ENCODE peak calls at places on chromosome 11, in six cellular contexts. S is omental fat pad, Y is kidney, G is astrocyte of the cerebellum, Z is left ventricle myocardium inferior, R is fibroblast of lung. T is an unnamed sample.

GRCh38 chr11:12625438-12626071 is 48.7 kb upstream of the TEAD1 start:
- DNase-seq in S (no peak), Y (no peak), G (peak), Z (no peak), R (peak), T (peak)

GRCh38 chr11:34224434-34224966 is 119.1 kb downstream of the NAT10 start:
- DNase-seq in S (no peak), Y (no peak), G (no peak), Z (no peak), R (no peak), T (no peak)

GRCh38 chr11:117146521-117146920 is 2.4 kb downstream of the PAFAH1B2 start:
- DNase-seq in S (no peak), Y (no peak), G (no peak), Z (no peak), R (peak), T (no peak)

GRCh38 chr11:75777461-75778110 is 9.0 kb downstream of the DGAT2 start:
- DNase-seq in S (no peak), Y (peak), G (no peak), Z (no peak), R (no peak), T (no peak)

GRCh38 chr11:95996621-95997020 is 72.7 kb upstream of the MTMR2 start:
- DNase-seq in S (no peak), Y (no peak), G (no peak), Z (no peak), R (peak), T (no peak)

GRCh38 chr11:130644187-130644586 is 195.7 kb downstream of the ADAMTS15 start:
- DNase-seq in S (no peak), Y (no peak), G (no peak), Z (no peak), R (no peak), T (no peak)

GRCh38 chr11:110289472-110289871 is 6.9 kb downstream of the RDX start:
- DNase-seq in S (no peak), Y (no peak), G (no peak), Z (no peak), R (no peak), T (no peak)

GRCh38 chr11:121336279-121336947 is 43.8 kb downstream of the SC5D start:
- DNase-seq in S (no peak), Y (no peak), G (no peak), Z (no peak), R (no peak), T (no peak)

GRCh38 chr11:64713781-64714363 is 9.1 kb downstream of the NRXN2 start:
- DNase-seq in S (no peak), Y (no peak), G (no peak), Z (no peak), R (no peak), T (no peak)

GRCh38 chr11:121586727-121587126 is 134.0 kb upstream of the SORL1-AS1 start:
- DNase-seq in S (no peak), Y (no peak), G (no peak), Z (no peak), R (no peak), T (no peak)

GRCh38 chr11:75055511-75055910 is 41.2 kb downstream of the OR2AT4 start:
- DNase-seq in S (no peak), Y (no peak), G (no peak), Z (no peak), R (peak), T (no peak)

GRCh38 chr11:78615724-78616123 is 41.1 kb upstream of the NARS2 start:
- DNase-seq in S (no peak), Y (no peak), G (no peak), Z (no peak), R (no peak), T (no peak)

GRCh38 chr11:90243534-90243933 is 20.7 kb upstream of the CHORDC1 start:
- DNase-seq in S (no peak), Y (no peak), G (no peak), Z (no peak), R (no peak), T (no peak)

GRCh38 chr11:74680035-74680671 is 51.1 kb downstream of the CHRDL2 start:
- DNase-seq in S (no peak), Y (peak), G (no peak), Z (no peak), R (no peak), T (no peak)

GRCh38 chr11:11409916-11410315 is 56.9 kb upstream of the CSNK2A3 start:
- DNase-seq in S (no peak), Y (no peak), G (no peak), Z (no peak), R (no peak), T (no peak)

GRCh38 chr11:14547440-14547839 is 27.3 kb upstream of the PSMA1 start:
- DNase-seq in S (no peak), Y (no peak), G (no peak), Z (no peak), R (no peak), T (no peak)

GRCh38 chr11:47259178-47259977 is 1.6 kb downstream of the NR1H3 start:
- DNase-seq in S (no peak), Y (no peak), G (no peak), Z (no peak), R (peak), T (no peak)

GRCh38 chr11:119361056-119361787 is 14.7 kb upstream of the MFRP start:
- DNase-seq in S (no peak), Y (peak), G (no peak), Z (peak), R (peak), T (peak)

GRCh38 chr11:111841370-111842053 is 29.9 kb downstream of the ALG9 start:
- DNase-seq in S (peak), Y (peak), G (peak), Z (peak), R (peak), T (peak)

GRCh38 chr11:112610494-112610893 is 349.8 kb upstream of the PLET1 start:
- DNase-seq in S (no peak), Y (no peak), G (no peak), Z (no peak), R (no peak), T (no peak)

GRCh38 chr11:13284776-13285588 is 7.4 kb downstream of the BMAL1 start:
- DNase-seq in S (no peak), Y (no peak), G (no peak), Z (no peak), R (no peak), T (no peak)

GRCh38 chr11:86143429-86144030 is 74.6 kb upstream of the PICALM start:
- DNase-seq in S (no peak), Y (no peak), G (no peak), Z (peak), R (no peak), T (no peak)

GRCh38 chr11:25758145-25758661 is 573.7 kb upstream of the ANO3 start:
- DNase-seq in S (no peak), Y (no peak), G (no peak), Z (no peak), R (no peak), T (no peak)

GRCh38 chr11:102158151-102158734 is 48.0 kb downstream of the YAP1 start:
- DNase-seq in S (no peak), Y (no peak), G (no peak), Z (no peak), R (no peak), T (no peak)

GRCh38 chr11:33222052-33222451 is 35.1 kb upstream of the HIPK3 start:
- DNase-seq in S (no peak), Y (no peak), G (no peak), Z (no peak), R (no peak), T (no peak)

GRCh38 chr11:9565822-9566560 is 7.5 kb upstream of the WEE1 start:
- DNase-seq in S (peak), Y (no peak), G (peak), Z (no peak), R (peak), T (peak)

GRCh38 chr11:23502821-23503220 is 642.5 kb upstream of the CCDC179 start:
- DNase-seq in S (no peak), Y (no peak), G (no peak), Z (no peak), R (peak), T (no peak)

GRCh38 chr11:111635706-111636045 is 33.4 kb downstream of the SIK2 start:
- DNase-seq in S (no peak), Y (no peak), G (peak), Z (peak), R (peak), T (no peak)

GRCh38 chr11:12064136-12064953 is 46.0 kb upstream of the MICAL2 start:
- DNase-seq in S (no peak), Y (no peak), G (no peak), Z (no peak), R (no peak), T (no peak)

GRCh38 chr11:27656806-27657483 is 43.3 kb downstream of the BDNF start:
- DNase-seq in S (no peak), Y (no peak), G (no peak), Z (no peak), R (no peak), T (no peak)

GRCh38 chr11:83257638-83258229 is 28.4 kb downstream of the CCDC90B start:
- DNase-seq in S (no peak), Y (no peak), G (peak), Z (no peak), R (peak), T (peak)

GRCh38 chr11:77136074-77136473 is 8.0 kb downstream of the MYO7A start:
- DNase-seq in S (no peak), Y (no peak), G (no peak), Z (no peak), R (peak), T (no peak)

DNA sequence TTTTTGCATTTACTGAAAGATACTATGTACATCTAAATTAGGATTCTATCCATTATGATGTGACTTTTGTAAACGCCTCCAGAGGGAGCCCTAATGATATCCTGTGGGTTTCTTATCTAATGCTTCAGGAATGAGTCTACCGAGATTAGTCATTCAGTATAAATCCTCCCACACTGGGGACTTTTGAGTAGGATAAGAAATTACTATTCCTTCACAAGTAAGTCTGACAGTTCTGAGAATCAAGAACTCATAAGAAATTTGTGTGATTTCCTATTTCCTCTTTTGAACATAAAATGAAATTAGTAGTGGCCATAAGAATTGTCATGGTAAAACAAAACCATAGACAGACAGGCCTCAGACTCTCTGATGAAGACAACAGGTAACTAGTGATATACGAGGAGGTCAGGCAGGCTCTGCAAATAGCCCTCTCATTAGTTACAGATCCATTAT is 10.0 kb upstream of the OR5M1 start:
- DNase-seq in S (no peak), Y (no peak), G (peak), Z (no peak), R (peak), T (peak)
- TF ChIP-seq CTCF in S (no peak), Y (peak), G (no peak), Z (peak), R (no peak), T (peak)

DNA sequence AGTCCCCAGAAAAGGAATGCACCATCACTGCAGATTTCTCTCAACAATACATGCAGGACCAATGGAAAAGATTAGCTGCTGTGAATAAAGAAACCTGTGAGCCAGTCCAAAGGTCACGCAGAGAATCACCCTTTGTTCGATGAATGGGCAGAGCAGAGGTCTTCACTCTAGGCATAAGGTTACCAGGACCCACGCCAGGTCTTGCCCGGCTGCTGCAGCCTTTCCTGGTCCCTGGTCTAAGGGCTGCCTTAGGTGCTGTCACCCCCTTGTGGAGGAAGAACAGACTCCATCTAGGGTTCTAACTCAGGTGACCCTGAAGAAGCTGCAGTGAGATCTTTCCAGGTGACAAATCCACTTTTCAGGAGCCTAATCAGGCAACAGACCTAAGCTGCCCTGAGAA is 29.0 kb upstream of the NAP1L4 start:
- DNase-seq in S (no peak), Y (peak), G (no peak), Z (no peak), R (peak), T (no peak)
- TF ChIP-seq CTCF in S (no peak), Y (peak), G (peak), Z (peak), R (peak), T (peak)

DNA sequence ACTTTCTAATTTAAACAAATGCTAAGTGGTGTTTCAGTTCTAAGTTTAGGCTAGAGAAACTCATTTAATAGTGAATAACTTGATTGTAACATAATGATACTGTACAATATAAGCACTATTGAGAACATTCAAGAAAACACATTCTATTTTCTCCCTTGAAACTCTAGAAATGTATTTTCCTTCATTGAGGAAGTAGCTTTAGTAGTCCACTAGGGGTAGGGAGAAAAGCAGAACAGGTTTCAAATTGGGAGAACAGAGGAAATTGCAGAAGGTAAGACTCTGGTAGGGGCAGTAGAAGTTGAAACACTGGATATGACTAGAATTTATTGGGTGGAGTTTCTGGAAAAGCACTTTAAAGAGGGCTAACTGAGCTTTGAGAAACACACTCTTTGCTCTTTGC is 31.6 kb upstream of the MPPED2 start:
- DNase-seq in S (no peak), Y (no peak), G (no peak), Z (no peak), R (no peak), T (no peak)
- TF ChIP-seq CTCF in S (no peak), Y (no peak), G (no peak), Z (no peak), R (no peak), T (no peak)

GRCh38 chr11:113715273-113715672 is 9.2 kb upstream of the TMPRSS5 start:
- DNase-seq in S (no peak), Y (no peak), G (no peak), Z (no peak), R (no peak), T (no peak)
- TF ChIP-seq CTCF in S (no peak), Y (no peak), G (no peak), Z (no peak), R (no peak), T (no peak)

GRCh38 chr11:61855939-61856730 is 28.0 kb downstream of the FADS2 start:
- DNase-seq in S (no peak), Y (no peak), G (no peak), Z (no peak), R (no peak), T (no peak)

GRCh38 chr11:61851900-61852295 is 23.8 kb downstream of the FADS2 start:
- DNase-seq in S (no peak), Y (no peak), G (no peak), Z (no peak), R (no peak), T (no peak)

GRCh38 chr11:61853698-61854169 is 25.6 kb downstream of the FADS2 start:
- DNase-seq in S (no peak), Y (no peak), G (no peak), Z (no peak), R (no peak), T (no peak)

GRCh38 chr11:61854966-61855714 is 27.0 kb downstream of the FADS2 start:
- DNase-seq in S (no peak), Y (no peak), G (no peak), Z (no peak), R (no peak), T (no peak)

DNA sequence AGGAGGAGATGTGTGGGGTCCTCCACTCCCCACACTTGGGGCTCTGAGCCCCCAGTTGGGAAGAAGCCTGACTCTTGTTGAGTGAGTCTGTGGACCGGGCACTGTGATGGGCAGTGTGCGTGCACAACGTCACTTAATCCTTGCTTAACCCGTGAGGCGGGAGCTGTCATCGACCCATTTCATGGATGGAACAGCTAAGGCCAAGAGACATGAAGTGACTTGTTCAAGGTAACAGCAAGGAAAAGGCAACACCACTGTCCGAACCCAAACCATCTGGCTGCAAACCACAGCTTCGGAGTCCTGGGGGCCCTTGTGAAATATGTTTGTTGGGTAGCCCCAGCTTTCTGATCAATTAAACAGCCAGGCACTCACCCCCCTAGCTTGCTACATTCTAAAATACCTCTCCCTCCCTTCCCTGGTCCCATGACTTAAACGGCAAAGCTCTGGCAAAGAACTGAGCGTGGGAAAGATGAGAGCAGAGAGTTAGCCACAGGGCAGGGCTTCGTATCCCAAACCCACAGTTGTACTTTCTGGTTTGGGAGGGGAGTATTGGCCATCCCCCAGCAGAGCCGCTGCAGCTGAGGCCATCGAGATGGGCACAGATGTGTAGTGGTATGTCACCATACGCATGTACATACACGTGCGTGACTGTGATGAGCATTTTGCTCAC is 26.2 kb downstream of the FADS2 start:
- DNase-seq in S (no peak), Y (no peak), G (no peak), Z (no peak), R (no peak), T (no peak)
- TF ChIP-seq CTCF in S (no peak), Y (no peak), G (no peak), Z (no peak), R (no peak), T (no peak)

GRCh38 chr11:66258473-66258893 is 10.0 kb upstream of the RAB1B start:
- DNase-seq in S (no peak), Y (no peak), G (no peak), Z (no peak), R (no peak), T (no peak)
- TF ChIP-seq CTCF in S (no peak), Y (no peak), G (no peak), Z (peak), R (no peak), T (no peak)

DNA sequence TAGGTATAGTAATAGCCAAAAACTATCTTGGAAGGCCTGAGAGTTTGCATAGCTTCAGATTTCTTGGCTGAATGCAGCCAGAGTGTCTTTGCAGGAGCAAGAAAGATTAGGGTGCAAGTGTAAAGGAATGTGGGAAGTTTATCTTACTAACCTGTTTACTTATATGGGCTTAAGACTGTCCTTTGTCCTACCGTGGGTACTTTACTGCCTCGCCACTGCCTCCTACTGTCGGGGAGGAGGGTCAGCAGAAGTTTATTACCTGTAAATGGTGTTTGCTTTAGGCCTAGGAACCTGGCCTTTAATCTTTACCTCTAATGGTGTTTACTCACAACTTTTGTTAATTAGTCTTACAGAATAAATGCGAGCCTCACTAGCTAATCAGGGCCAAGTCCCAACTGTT is 633.8 kb downstream of the DLG2 start:
- DNase-seq in S (no peak), Y (no peak), G (no peak), Z (no peak), R (no peak), T (no peak)
- TF ChIP-seq CTCF in S (no peak), Y (no peak), G (no peak), Z (no peak), R (no peak), T (peak)

GRCh38 chr11:72589802-72590761 is 84.1 kb downstream of the PDE2A start:
- DNase-seq in S (no peak), Y (peak), G (no peak), Z (peak), R (peak), T (no peak)
- TF ChIP-seq CTCF in S (no peak), Y (peak), G (peak), Z (peak), R (peak), T (peak)

GRCh38 chr11:16494918-16495691 is 138.8 kb upstream of the SOX6 start:
- DNase-seq in S (no peak), Y (no peak), G (no peak), Z (no peak), R (no peak), T (no peak)
- TF ChIP-seq CTCF in S (no peak), Y (no peak), G (no peak), Z (no peak), R (no peak), T (no peak)

GRCh38 chr11:105232021-105232420 is 92.5 kb upstream of the CARD18 start:
- DNase-seq in S (no peak), Y (no peak), G (no peak), Z (no peak), R (peak), T (no peak)

GRCh38 chr11:105236631-105237030 is 97.1 kb upstream of the CARD18 start:
- DNase-seq in S (no peak), Y (no peak), G (peak), Z (no peak), R (peak), T (peak)
- TF ChIP-seq CTCF in S (no peak), Y (no peak), G (no peak), Z (no peak), R (no peak), T (no peak)

T was measured in AG09309.